ENCODE peak calls at places on chromosomes 7 and 10, in four cellular contexts. C is adrenal gland, L is heart left ventricle, Z is A549. B is an unnamed sample.

GRCh38 chr10:98295907-98296306 is 27.9 kb upstream of the LOXL4 start:
- DNase-seq in C (no peak), L (no peak), Z (no peak), B (peak)

GRCh38 chr7:152341039-152341913 is 94.5 kb downstream of the KMT2C start:
- DNase-seq in C (peak), L (no peak), Z (peak), B (peak)

GRCh38 chr10:5976689-5977470 is 463 bp downstream of the IL15RA start:
- DNase-seq in C (peak), L (peak), Z (peak), B (peak)

GRCh38 chr10:118590334-118590733 is 5.1 kb downstream of the PRLHR start:
- DNase-seq in C (peak), L (no peak), Z (no peak), B (no peak)

GRCh38 chr10:123636598-123637325 is 29.4 kb upstream of the GPR26 start:
- DNase-seq in C (no peak), L (no peak), Z (no peak), B (no peak)

GRCh38 chr10:86732771-86733170 is 23.6 kb upstream of the BMPR1A start:
- DNase-seq in C (no peak), L (no peak), Z (no peak), B (no peak)

GRCh38 chr10:127787873-127788272 is 50.9 kb downstream of the FOXI2 start:
- DNase-seq in C (no peak), L (no peak), Z (no peak), B (no peak)

GRCh38 chr10:68153473-68154210 is 44.4 kb downstream of the MYPN start:
- DNase-seq in C (peak), L (no peak), Z (peak), B (no peak)

GRCh38 chr10:133076274-133077038 is 11.3 kb upstream of the ADGRA1 start:
- DNase-seq in C (no peak), L (no peak), Z (no peak), B (no peak)

GRCh38 chr7:100584677-100585510 is 1.0 kb downstream of the LRCH4 start:
- DNase-seq in C (peak), L (peak), Z (no peak), B (peak)

GRCh38 chr10:119686465-119687191 is 35.4 kb downstream of the BAG3 start:
- DNase-seq in C (peak), L (peak), Z (peak), B (peak)

GRCh38 chr7:45679516-45679915 is 105.3 kb downstream of the ADCY1 start:
- DNase-seq in C (no peak), L (no peak), Z (no peak), B (no peak)

GRCh38 chr10:59082249-59082648 is 94.2 kb upstream of the PHYHIPL start:
- DNase-seq in C (no peak), L (no peak), Z (no peak), B (no peak)

GRCh38 chr10:4307784-4308364 is 518.1 kb upstream of the AKR1E2 start:
- DNase-seq in C (no peak), L (no peak), Z (no peak), B (no peak)

GRCh38 chr10:28592953-28593352 is 60.0 kb downstream of the WAC start:
- DNase-seq in C (no peak), L (no peak), Z (peak), B (peak)

GRCh38 chr7:113331155-113331898 is 213.0 kb upstream of the SMIM30 start:
- DNase-seq in C (peak), L (peak), Z (no peak), B (no peak)

GRCh38 chr10:89327803-89328441 is at the start of gene IFIT3:
- DNase-seq in C (peak), L (peak), Z (peak), B (peak)

GRCh38 chr7:55971045-55971444 is 6.7 kb downstream of the NIPSNAP2 start:
- DNase-seq in C (peak), L (peak), Z (no peak), B (no peak)

GRCh38 chr7:30920021-30920583 is 8.4 kb downstream of the AQP1 start:
- DNase-seq in C (no peak), L (peak), Z (no peak), B (no peak)

GRCh38 chr7:122014697-122015096 is 129.4 kb downstream of the AASS start:
- DNase-seq in C (no peak), L (no peak), Z (no peak), B (no peak)

GRCh38 chr10:6144609-6145413 is 56.0 kb downstream of the RBM17 start:
- DNase-seq in C (peak), L (peak), Z (peak), B (peak)

GRCh38 chr7:136193940-136194339 is 216.8 kb upstream of the MTPN start:
- DNase-seq in C (no peak), L (no peak), Z (no peak), B (no peak)

GRCh38 chr10:119367841-119368549 is 160.6 kb downstream of the GRK5 start:
- DNase-seq in C (no peak), L (no peak), Z (no peak), B (no peak)

GRCh38 chr7:127588697-127589482 is 679 bp downstream of the ARF5 start:
- DNase-seq in C (peak), L (peak), Z (peak), B (peak)

GRCh38 chr7:77855371-77856083 is 57.0 kb downstream of the PHTF2 start:
- DNase-seq in C (peak), L (peak), Z (no peak), B (no peak)

GRCh38 chr7:32218741-32219283 is 148.6 kb upstream of the PDE1C start:
- DNase-seq in C (no peak), L (no peak), Z (no peak), B (no peak)

GRCh38 chr7:83751217-83751616 is 102.3 kb upstream of the SEMA3E start:
- DNase-seq in C (no peak), L (no peak), Z (no peak), B (no peak)

GRCh38 chr7:148116954-148117353 is 473.6 kb upstream of the C7orf33 start:
- DNase-seq in C (no peak), L (no peak), Z (no peak), B (no peak)

GRCh38 chr10:121131014-121131413 is 279.9 kb downstream of the WDR11 start:
- DNase-seq in C (no peak), L (no peak), Z (no peak), B (no peak)

DNA sequence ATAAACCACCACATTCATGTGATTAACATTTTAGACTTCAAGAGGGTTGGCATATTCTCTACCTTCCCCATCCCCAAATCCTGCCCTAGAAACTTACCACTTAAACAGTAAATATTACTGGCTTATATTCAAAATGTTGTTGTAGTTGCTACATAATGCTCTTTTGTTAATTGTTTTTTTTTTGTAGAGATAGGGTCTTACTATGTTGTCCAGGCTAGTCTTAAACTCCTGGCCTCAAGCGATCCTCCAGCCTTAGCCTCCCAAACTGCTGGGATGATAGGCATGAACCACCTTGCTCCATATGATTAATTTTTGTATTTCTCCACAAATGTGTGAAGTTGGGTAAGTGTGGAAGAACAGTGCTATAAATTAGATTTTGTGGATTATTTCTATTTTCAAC is 6.5 kb downstream of the PDK4 start:
- DNase-seq in C (no peak), L (no peak), Z (no peak), B (no peak)
- H3K4me3 ChIP-seq in C (no peak), L (no peak), Z (no peak), B (no peak)

GRCh38 chr10:79149345-79149661 is 80.5 kb downstream of the ZMIZ1 start:
- DNase-seq in C (no peak), L (no peak), Z (no peak), B (no peak)
- TF ChIP-seq POLR2A in C (no peak), L (no peak), Z (no peak), B (no peak)

GRCh38 chr7:94344826-94345225 is 49.9 kb upstream of the COL1A2 start:
- DNase-seq in C (no peak), L (no peak), Z (no peak), B (no peak)
- H3K4me3 ChIP-seq in C (no peak), L (no peak), Z (no peak), B (no peak)

DNA sequence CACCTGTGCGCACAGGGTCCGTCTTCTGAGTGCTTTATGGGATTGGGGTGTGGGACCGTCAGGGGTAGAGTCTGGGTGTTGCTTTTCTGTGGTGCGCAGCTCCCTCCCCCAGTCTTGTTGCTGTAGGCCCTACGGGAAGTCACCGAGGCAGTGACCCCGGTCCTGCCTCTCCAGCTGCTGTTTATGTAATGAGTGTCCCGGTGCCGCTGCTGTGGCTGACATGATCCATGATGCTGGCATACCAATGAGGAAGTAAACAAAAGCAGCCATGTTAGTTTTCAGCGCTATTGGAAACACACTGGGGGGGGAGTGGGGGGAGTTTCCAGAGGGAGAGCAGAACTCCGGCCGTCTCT is 1.1 kb downstream of the TRIM8 start:
- DNase-seq in C (peak), L (peak), Z (peak), B (peak)
- TF ChIP-seq POLR2A in C (no peak), L (no peak), Z (no peak), B (no peak)

GRCh38 chr10:35711615-35712411 is 69.7 kb upstream of the FZD8 start:
- DNase-seq in C (no peak), L (no peak), Z (no peak), B (no peak)
- H3K4me3 ChIP-seq in C (no peak), L (no peak), Z (no peak), B (no peak)

GRCh38 chr10:16429539-16429938 is 7.3 kb upstream of the PTER start:
- DNase-seq in C (no peak), L (no peak), Z (no peak), B (no peak)
- TF ChIP-seq POLR2A in C (no peak), L (no peak), Z (no peak), B (no peak)

GRCh38 chr10:100709146-100709545 is 36.2 kb upstream of the PAX2 start:
- DNase-seq in C (no peak), L (no peak), Z (no peak), B (no peak)

GRCh38 chr10:100710151-100710871 is 35.1 kb upstream of the PAX2 start:
- DNase-seq in C (peak), L (no peak), Z (peak), B (no peak)

GRCh38 chr10:100707261-100707848 is 38.0 kb upstream of the PAX2 start:
- DNase-seq in C (no peak), L (no peak), Z (no peak), B (no peak)

GRCh38 chr10:100713049-100713858 is 32.1 kb upstream of the PAX2 start:
- DNase-seq in C (no peak), L (no peak), Z (no peak), B (no peak)

GRCh38 chr10:100709655-100710054 is 35.7 kb upstream of the PAX2 start:
- DNase-seq in C (no peak), L (no peak), Z (no peak), B (no peak)
- H3K4me3 ChIP-seq in C (no peak), L (no peak), Z (peak), B (no peak)

GRCh38 chr7:99399597-99399996 is 8.8 kb downstream of the PDAP1 start:
- DNase-seq in C (no peak), L (no peak), Z (no peak), B (no peak)
- TF ChIP-seq POLR2A in C (no peak), L (no peak), Z (no peak), B (no peak)